ENCODE peak calls at places on chromosomes 7 and 10, in nine cellular contexts. One of them, this sample, is unnamed.

GRCh38 chr10:132585732-132586722 is 48.4 kb downstream of the INPP5A start:
- DNase-seq in MM.1S: no peak
- DNase-seq in hepatocyte: no peak
- DNase-seq in neural progenitor cell: no peak
- DNase-seq in PC-3: no peak
- DNase-seq in GM23248: no peak
- DNase-seq in HCT116: no peak
- DNase-seq in OCI-LY7: no peak
- DNase-seq in SK-N-SH: no peak
- DNase-seq in this sample: no peak

GRCh38 chr7:3087243-3087642 is 43.6 kb upstream of the CARD11 start:
- DNase-seq in MM.1S: no peak
- DNase-seq in hepatocyte: peak; percentile 19
- DNase-seq in neural progenitor cell: peak; percentile 11
- DNase-seq in PC-3: no peak
- DNase-seq in GM23248: no peak
- DNase-seq in HCT116: no peak
- DNase-seq in OCI-LY7: no peak
- DNase-seq in SK-N-SH: no peak
- DNase-seq in this sample: no peak

GRCh38 chr7:34845666-34846361 is 187.8 kb downstream of the NPSR1 start:
- DNase-seq in MM.1S: no peak
- DNase-seq in hepatocyte: no peak
- DNase-seq in neural progenitor cell: no peak
- DNase-seq in PC-3: peak; percentile 40
- DNase-seq in GM23248: peak; percentile 16
- DNase-seq in HCT116: no peak
- DNase-seq in OCI-LY7: no peak
- DNase-seq in SK-N-SH: no peak
- DNase-seq in this sample: peak; percentile 24

GRCh38 chr10:63675171-63675570 is 154.0 kb downstream of the REEP3 start:
- DNase-seq in MM.1S: no peak
- DNase-seq in hepatocyte: no peak
- DNase-seq in neural progenitor cell: no peak
- DNase-seq in PC-3: no peak
- DNase-seq in GM23248: peak; percentile 46
- DNase-seq in HCT116: no peak
- DNase-seq in OCI-LY7: no peak
- DNase-seq in SK-N-SH: no peak
- DNase-seq in this sample: no peak

GRCh38 chr10:101233863-101234262 is 4.6 kb upstream of the LBX1 start:
- DNase-seq in MM.1S: no peak
- DNase-seq in hepatocyte: no peak
- DNase-seq in neural progenitor cell: no peak
- DNase-seq in PC-3: no peak
- DNase-seq in GM23248: no peak
- DNase-seq in HCT116: no peak
- DNase-seq in OCI-LY7: no peak
- DNase-seq in SK-N-SH: no peak
- DNase-seq in this sample: peak; percentile 20

GRCh38 chr10:125037145-125037544 is 95.2 kb downstream of the ZRANB1 start:
- DNase-seq in MM.1S: no peak
- DNase-seq in hepatocyte: peak; percentile 77
- DNase-seq in neural progenitor cell: no peak
- DNase-seq in PC-3: peak; percentile 48
- DNase-seq in GM23248: peak; percentile 54
- DNase-seq in HCT116: peak; percentile 85
- DNase-seq in OCI-LY7: no peak
- DNase-seq in SK-N-SH: no peak
- DNase-seq in this sample: peak; percentile 50

GRCh38 chr10:86725980-86726976 is 30.1 kb upstream of the BMPR1A start:
- DNase-seq in MM.1S: no peak
- DNase-seq in hepatocyte: no peak
- DNase-seq in neural progenitor cell: no peak
- DNase-seq in PC-3: no peak
- DNase-seq in GM23248: no peak
- DNase-seq in HCT116: no peak
- DNase-seq in OCI-LY7: no peak
- DNase-seq in SK-N-SH: no peak
- DNase-seq in this sample: no peak

GRCh38 chr7:33452805-33453502 is 323.6 kb downstream of the BBS9 start:
- DNase-seq in MM.1S: no peak
- DNase-seq in hepatocyte: no peak
- DNase-seq in neural progenitor cell: no peak
- DNase-seq in PC-3: peak; percentile 52
- DNase-seq in GM23248: peak; percentile 50
- DNase-seq in HCT116: no peak
- DNase-seq in OCI-LY7: no peak
- DNase-seq in SK-N-SH: no peak
- DNase-seq in this sample: no peak

GRCh38 chr7:2099036-2099957 is 133.4 kb downstream of the MAD1L1 start:
- DNase-seq in MM.1S: no peak
- DNase-seq in hepatocyte: no peak
- DNase-seq in neural progenitor cell: no peak
- DNase-seq in PC-3: no peak
- DNase-seq in GM23248: peak; percentile 88
- DNase-seq in HCT116: no peak
- DNase-seq in OCI-LY7: peak; percentile 58
- DNase-seq in SK-N-SH: no peak
- DNase-seq in this sample: no peak

GRCh38 chr10:51312817-51313216 is 238.5 kb downstream of the PRKG1 start:
- DNase-seq in MM.1S: no peak
- DNase-seq in hepatocyte: no peak
- DNase-seq in neural progenitor cell: no peak
- DNase-seq in PC-3: no peak
- DNase-seq in GM23248: no peak
- DNase-seq in HCT116: no peak
- DNase-seq in OCI-LY7: no peak
- DNase-seq in SK-N-SH: no peak
- DNase-seq in this sample: no peak

GRCh38 chr10:3076138-3076537 is 8.8 kb downstream of the PFKP start:
- DNase-seq in MM.1S: no peak
- DNase-seq in hepatocyte: no peak
- DNase-seq in neural progenitor cell: no peak
- DNase-seq in PC-3: no peak
- DNase-seq in GM23248: no peak
- DNase-seq in HCT116: no peak
- DNase-seq in OCI-LY7: no peak
- DNase-seq in SK-N-SH: no peak
- DNase-seq in this sample: no peak

GRCh38 chr10:3077506-3077905 is 10.2 kb downstream of the PFKP start:
- DNase-seq in MM.1S: no peak
- DNase-seq in hepatocyte: no peak
- DNase-seq in neural progenitor cell: no peak
- DNase-seq in PC-3: peak; percentile 33
- DNase-seq in GM23248: no peak
- DNase-seq in HCT116: no peak
- DNase-seq in OCI-LY7: no peak
- DNase-seq in SK-N-SH: no peak
- DNase-seq in this sample: no peak

GRCh38 chr10:3074985-3075600 is 7.7 kb downstream of the PFKP start:
- DNase-seq in MM.1S: no peak
- DNase-seq in hepatocyte: no peak
- DNase-seq in neural progenitor cell: no peak
- DNase-seq in PC-3: no peak
- DNase-seq in GM23248: no peak
- DNase-seq in HCT116: no peak
- DNase-seq in OCI-LY7: no peak
- DNase-seq in SK-N-SH: no peak
- DNase-seq in this sample: no peak

GRCh38 chr10:3080608-3081007 is 13.3 kb downstream of the PFKP start:
- DNase-seq in MM.1S: no peak
- DNase-seq in hepatocyte: no peak
- DNase-seq in neural progenitor cell: no peak
- DNase-seq in PC-3: no peak
- DNase-seq in GM23248: no peak
- DNase-seq in HCT116: no peak
- DNase-seq in OCI-LY7: peak; percentile 18
- DNase-seq in SK-N-SH: peak; percentile 28
- DNase-seq in this sample: no peak

DNA sequence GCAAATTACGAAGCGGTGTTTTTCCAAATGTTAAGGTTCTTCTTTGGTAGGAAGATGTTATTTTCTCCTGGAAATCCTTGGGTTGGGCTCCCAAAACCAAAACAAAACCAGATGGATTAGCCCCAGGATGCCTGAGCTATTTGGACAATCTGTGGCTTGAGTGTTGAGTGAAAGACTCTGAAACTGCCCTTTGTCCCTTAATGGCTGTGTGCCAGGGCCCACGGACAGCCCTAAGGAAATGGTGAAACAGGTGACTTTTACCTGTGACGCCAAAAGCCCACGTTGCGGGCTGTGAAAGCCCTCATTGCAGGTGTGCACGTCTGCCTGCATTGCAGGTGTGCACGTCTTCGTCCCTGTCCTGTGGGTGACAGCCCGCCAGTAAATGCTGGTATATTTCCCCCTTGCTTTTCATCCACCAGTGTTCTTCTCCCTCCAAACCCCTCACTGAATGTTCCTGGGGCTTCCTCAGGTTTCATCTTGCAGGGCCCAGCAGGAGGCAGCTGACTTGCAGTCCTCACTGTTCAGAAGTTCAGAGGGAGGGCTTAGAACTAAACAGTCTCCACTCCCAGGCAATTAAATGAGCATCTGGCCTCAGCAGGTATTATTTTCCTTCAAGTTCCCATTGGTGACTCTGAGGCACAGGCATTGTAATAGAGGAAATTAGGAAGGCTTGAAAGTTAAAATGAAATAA is 10.7 kb downstream of the PFKP start:
- DNase-seq in MM.1S: no peak
- DNase-seq in hepatocyte: no peak
- DNase-seq in neural progenitor cell: peak; percentile 55
- DNase-seq in PC-3: no peak
- DNase-seq in GM23248: no peak
- DNase-seq in HCT116: no peak
- DNase-seq in OCI-LY7: no peak
- DNase-seq in SK-N-SH: no peak
- DNase-seq in this sample: peak; percentile 23
- TF ChIP-seq EZH2phosphoT487 in MM.1S: no peak
- TF ChIP-seq EZH2phosphoT487 in hepatocyte: no peak
- TF ChIP-seq EZH2phosphoT487 in neural progenitor cell: no peak
- TF ChIP-seq EZH2phosphoT487 in PC-3: no peak
- TF ChIP-seq EZH2phosphoT487 in GM23248: no peak
- TF ChIP-seq EZH2phosphoT487 in HCT116: no peak
- TF ChIP-seq EZH2phosphoT487 in OCI-LY7: no peak
- TF ChIP-seq EZH2phosphoT487 in SK-N-SH: no peak
- TF ChIP-seq EZH2phosphoT487 in this sample: no peak

DNA sequence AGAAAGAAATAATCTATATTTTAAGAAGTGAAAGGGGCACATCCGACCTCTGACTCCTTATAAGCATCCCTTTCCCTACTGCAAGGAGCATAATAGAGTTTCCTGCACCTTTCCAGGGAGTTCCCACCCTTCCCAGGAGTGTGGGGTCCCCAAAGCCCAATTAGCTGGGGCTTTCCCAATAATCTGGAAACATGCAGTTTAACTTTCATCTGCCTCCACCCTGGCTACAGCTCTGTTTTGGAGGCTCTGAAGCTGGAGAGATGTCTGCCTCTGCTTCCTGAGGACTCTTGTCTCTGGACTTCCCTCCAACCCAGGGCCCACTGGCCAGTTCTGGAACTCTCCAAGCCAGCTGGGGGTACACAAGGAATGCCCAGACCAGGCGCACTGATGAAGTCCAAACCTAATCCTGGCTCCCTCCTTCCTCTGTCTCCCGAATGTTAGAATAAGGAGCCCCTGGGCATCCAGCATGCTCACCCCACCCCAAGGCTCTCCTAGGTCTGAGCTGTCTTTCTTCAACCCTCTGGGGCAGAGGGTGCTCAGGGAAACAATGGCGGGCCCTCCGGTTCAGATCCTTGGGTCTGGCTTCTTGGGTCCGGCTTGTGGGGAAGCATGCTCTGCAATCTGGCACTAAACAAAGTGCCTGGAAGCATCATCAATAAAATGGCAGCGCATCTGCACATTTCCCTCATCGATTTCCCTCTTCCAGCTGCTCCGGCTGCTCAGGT is 13.4 kb downstream of the HOXA4 start:
- DNase-seq in MM.1S: no peak
- DNase-seq in hepatocyte: no peak
- DNase-seq in neural progenitor cell: no peak
- DNase-seq in PC-3: no peak
- DNase-seq in GM23248: no peak
- DNase-seq in HCT116: no peak
- DNase-seq in OCI-LY7: no peak
- DNase-seq in SK-N-SH: no peak
- DNase-seq in this sample: no peak
- TF ChIP-seq EZH2phosphoT487 in MM.1S: no peak
- TF ChIP-seq EZH2phosphoT487 in hepatocyte: no peak
- TF ChIP-seq EZH2phosphoT487 in neural progenitor cell: no peak
- TF ChIP-seq EZH2phosphoT487 in PC-3: no peak
- TF ChIP-seq EZH2phosphoT487 in GM23248: no peak
- TF ChIP-seq EZH2phosphoT487 in HCT116: no peak
- TF ChIP-seq EZH2phosphoT487 in OCI-LY7: no peak
- TF ChIP-seq EZH2phosphoT487 in SK-N-SH: no peak
- TF ChIP-seq EZH2phosphoT487 in this sample: no peak

DNA sequence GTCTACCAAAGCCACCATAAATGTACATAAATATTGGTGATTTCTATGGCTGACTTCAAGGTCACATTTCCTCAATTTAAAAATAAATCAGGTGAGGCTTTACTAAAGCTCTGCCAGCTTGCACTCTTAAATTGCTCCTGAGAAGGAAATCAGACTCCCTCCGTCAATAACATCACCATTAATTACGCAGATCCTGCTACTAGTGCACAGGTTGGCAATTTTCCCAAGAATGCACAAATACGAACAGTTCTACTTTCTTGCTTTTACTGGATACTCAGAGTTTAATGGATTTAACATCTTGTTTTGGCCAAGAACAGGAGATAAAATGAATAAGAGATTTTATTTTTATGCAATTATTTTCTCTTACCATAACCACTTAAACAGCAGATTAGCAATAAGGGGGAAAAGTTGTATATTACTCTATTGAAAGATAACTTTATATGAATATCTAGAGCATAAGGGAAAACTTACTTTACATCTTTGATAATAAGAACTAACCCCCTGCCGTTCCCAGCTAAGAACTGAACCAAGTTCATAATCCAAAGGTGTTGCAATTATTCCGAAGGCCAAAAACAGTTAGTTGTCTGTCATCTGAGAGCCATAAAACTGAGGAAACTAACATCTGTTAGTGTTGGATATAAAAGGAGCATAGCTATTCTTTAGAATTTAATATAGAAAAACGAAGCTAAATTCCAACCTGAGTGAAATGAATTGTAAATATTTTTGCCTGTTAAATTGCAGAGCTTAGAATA is 140.5 kb downstream of the TWIST1 start:
- DNase-seq in MM.1S: no peak
- DNase-seq in hepatocyte: no peak
- DNase-seq in neural progenitor cell: no peak
- DNase-seq in PC-3: no peak
- DNase-seq in GM23248: peak; percentile 23
- DNase-seq in HCT116: no peak
- DNase-seq in OCI-LY7: no peak
- DNase-seq in SK-N-SH: no peak
- DNase-seq in this sample: no peak
- TF ChIP-seq EZH2phosphoT487 in MM.1S: no peak
- TF ChIP-seq EZH2phosphoT487 in hepatocyte: no peak
- TF ChIP-seq EZH2phosphoT487 in neural progenitor cell: no peak
- TF ChIP-seq EZH2phosphoT487 in PC-3: no peak
- TF ChIP-seq EZH2phosphoT487 in GM23248: no peak
- TF ChIP-seq EZH2phosphoT487 in HCT116: no peak
- TF ChIP-seq EZH2phosphoT487 in OCI-LY7: no peak
- TF ChIP-seq EZH2phosphoT487 in SK-N-SH: no peak
- TF ChIP-seq EZH2phosphoT487 in this sample: no peak

GRCh38 chr10:49509904-49510303 is 29.0 kb downstream of the ERCC6 start:
- DNase-seq in MM.1S: no peak
- DNase-seq in hepatocyte: no peak
- DNase-seq in neural progenitor cell: no peak
- DNase-seq in PC-3: no peak
- DNase-seq in GM23248: no peak
- DNase-seq in HCT116: no peak
- DNase-seq in OCI-LY7: no peak
- DNase-seq in SK-N-SH: no peak
- DNase-seq in this sample: no peak
- TF ChIP-seq EZH2phosphoT487 in MM.1S: no peak
- TF ChIP-seq EZH2phosphoT487 in hepatocyte: no peak
- TF ChIP-seq EZH2phosphoT487 in neural progenitor cell: no peak
- TF ChIP-seq EZH2phosphoT487 in PC-3: no peak
- TF ChIP-seq EZH2phosphoT487 in GM23248: no peak
- TF ChIP-seq EZH2phosphoT487 in HCT116: no peak
- TF ChIP-seq EZH2phosphoT487 in OCI-LY7: no peak
- TF ChIP-seq EZH2phosphoT487 in SK-N-SH: no peak
- TF ChIP-seq EZH2phosphoT487 in this sample: no peak

This sample was measured in GM23338.